ENCODE peak calls at places on chromosomes 12 and 14, in nine cellular contexts. U, T, L, V, D, W, H, C and A are unnamed samples.

GRCh38 chr14:83706555-83706954 is 1823.4 kb upstream of the FLRT2 start:
- DNase-seq in U (no peak), T (no peak), L (no peak), V (no peak), D (peak; percentile 75), W (no peak), H (no peak), C (no peak), A (no peak)

GRCh38 chr14:38350102-38350501 is 94.2 kb upstream of the CLEC14A start:
- DNase-seq in U (no peak), T (no peak), L (no peak), V (no peak), D (no peak), W (no peak), H (no peak), C (no peak), A (no peak)

GRCh38 chr14:32709072-32709471 is 229.6 kb upstream of the NPAS3 start:
- DNase-seq in U (peak; percentile 93), T (no peak), L (no peak), V (no peak), D (no peak), W (peak; percentile 32), H (no peak), C (peak; percentile 94), A (no peak)

GRCh38 chr14:54709444-54709843 is 142.5 kb downstream of the SAMD4A start:
- DNase-seq in U (no peak), T (no peak), L (no peak), V (no peak), D (no peak), W (no peak), H (no peak), C (no peak), A (no peak)

GRCh38 chr14:100891501-100892445 is 11.7 kb downstream of the RTL1 start:
- DNase-seq in U (no peak), T (no peak), L (no peak), V (no peak), D (no peak), W (no peak), H (peak; percentile 20), C (no peak), A (peak; percentile 6)

GRCh38 chr12:89960011-89960507 is 251.4 kb upstream of the ATP2B1 start:
- DNase-seq in U (peak; percentile 58), T (peak; percentile 18), L (peak; percentile 36), V (no peak), D (no peak), W (no peak), H (no peak), C (no peak), A (no peak)

GRCh38 chr12:117342247-117342646 is 19.2 kb downstream of the NOS1 start:
- DNase-seq in U (no peak), T (no peak), L (no peak), V (no peak), D (no peak), W (no peak), H (no peak), C (no peak), A (no peak)

GRCh38 chr12:68086019-68086603 is 73.4 kb downstream of the IFNG start:
- DNase-seq in U (no peak), T (no peak), L (no peak), V (no peak), D (no peak), W (no peak), H (no peak), C (no peak), A (no peak)

GRCh38 chr12:98757455-98757854 is 112.4 kb downstream of the APAF1 start:
- DNase-seq in U (no peak), T (no peak), L (no peak), V (no peak), D (no peak), W (no peak), H (no peak), C (no peak), A (no peak)

GRCh38 chr14:59337151-59337611 is 128.0 kb downstream of the GPR135 start:
- DNase-seq in U (peak; percentile 63), T (no peak), L (no peak), V (no peak), D (no peak), W (peak; percentile 74), H (peak; percentile 29), C (peak; percentile 83), A (no peak)

GRCh38 chr12:10068634-10069033 is 30.2 kb downstream of the CLEC1A start:
- DNase-seq in U (no peak), T (no peak), L (no peak), V (no peak), D (no peak), W (no peak), H (no peak), C (no peak), A (no peak)

GRCh38 chr12:8828514-8829127 is 6.2 kb downstream of the A2ML1 start:
- DNase-seq in U (no peak), T (no peak), L (no peak), V (no peak), D (peak; percentile 73), W (no peak), H (no peak), C (no peak), A (no peak)

GRCh38 chr12:69642531-69642930 is 31.8 kb upstream of the LRRC10 start:
- DNase-seq in U (no peak), T (no peak), L (no peak), V (no peak), D (no peak), W (no peak), H (no peak), C (no peak), A (no peak)

GRCh38 chr12:132610051-132610759 is at the start of gene LRCOL1:
- DNase-seq in U (peak; percentile 92), T (no peak), L (no peak), V (no peak), D (peak; percentile 67), W (no peak), H (no peak), C (peak; percentile 70), A (no peak)

GRCh38 chr12:78929075-78929418 is 64.5 kb downstream of the SYT1 start:
- DNase-seq in U (no peak), T (no peak), L (no peak), V (no peak), D (no peak), W (no peak), H (no peak), C (no peak), A (no peak)

GRCh38 chr12:13170892-13171490 is 25.5 kb upstream of the EMP1 start:
- DNase-seq in U (peak; percentile 72), T (no peak), L (no peak), V (no peak), D (no peak), W (no peak), H (no peak), C (peak; percentile 41), A (no peak)

GRCh38 chr12:13175499-13175898 is 21.0 kb upstream of the EMP1 start:
- DNase-seq in U (peak; percentile 81), T (peak; percentile 91), L (no peak), V (no peak), D (no peak), W (no peak), H (no peak), C (peak; percentile 71), A (no peak)

GRCh38 chr12:13173012-13173441 is 23.5 kb upstream of the EMP1 start:
- DNase-seq in U (peak; percentile 96), T (no peak), L (peak; percentile 16), V (no peak), D (no peak), W (no peak), H (no peak), C (peak; percentile 89), A (no peak)

GRCh38 chr12:13171921-13172859 is 24.3 kb upstream of the EMP1 start:
- DNase-seq in U (peak; percentile 65), T (peak; percentile 78), L (peak; percentile 16), V (no peak), D (peak; percentile 90), W (no peak), H (no peak), C (peak; percentile 71), A (no peak)

DNA sequence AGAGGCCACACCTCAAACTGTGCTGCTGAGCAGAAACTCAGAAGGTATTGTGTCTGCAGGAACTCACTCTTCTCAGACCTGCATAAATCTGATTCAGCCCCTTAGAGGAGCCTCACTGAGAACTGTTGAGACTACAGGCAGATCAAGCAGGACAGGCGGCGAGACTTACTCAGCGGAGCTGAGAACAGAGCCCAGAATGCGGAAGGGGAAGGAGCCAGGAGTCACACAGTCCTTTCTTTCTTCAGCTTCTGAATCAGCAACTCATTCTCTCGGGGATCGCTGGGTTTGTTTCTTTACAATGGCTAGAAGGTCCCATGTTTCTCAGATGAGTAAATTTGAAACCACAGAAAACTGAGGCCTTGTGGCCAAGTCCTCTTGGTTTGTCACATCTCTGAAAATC is 23.0 kb upstream of the EMP1 start:
- DNase-seq in U (peak; percentile 98), T (peak; percentile 71), L (peak; percentile 29), V (peak; percentile 32), D (peak; percentile 76), W (peak; percentile 85), H (peak; percentile 39), C (peak; percentile 92), A (no peak)
- TF ChIP-seq CTCF in U (no peak), T (no peak), L (no peak), V (no peak), D (no peak), W (no peak), H (no peak), C (no peak), A (no peak)

GRCh38 chr12:73625226-73625625 is 912.4 kb upstream of the ATXN7L3B start:
- DNase-seq in U (no peak), T (no peak), L (no peak), V (no peak), D (no peak), W (no peak), H (no peak), C (no peak), A (no peak)
- TF ChIP-seq CTCF in U (no peak), T (no peak), L (no peak), V (no peak), D (no peak), W (no peak), H (no peak), C (no peak), A (no peak)

DNA sequence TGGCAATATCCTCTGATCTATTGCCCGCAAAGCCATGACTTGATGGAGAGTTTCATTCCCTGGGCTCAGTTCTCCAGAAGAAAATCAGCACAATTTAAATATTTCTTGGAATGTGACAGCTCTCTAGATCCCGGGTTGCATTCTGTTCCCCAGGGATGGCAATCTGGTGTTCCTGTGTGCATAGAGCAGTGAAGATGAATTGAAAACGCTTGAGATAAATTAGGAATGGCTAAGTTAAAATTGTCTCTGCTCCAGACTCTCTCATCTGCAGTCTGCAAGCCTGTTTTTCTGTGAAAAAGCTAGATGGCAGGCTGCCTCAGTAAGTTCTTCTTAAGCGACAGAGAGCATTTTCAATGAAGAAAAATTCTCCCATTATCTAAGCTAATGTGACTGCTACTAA is 582.5 kb upstream of the MGAT4C start:
- DNase-seq in U (no peak), T (no peak), L (no peak), V (no peak), D (peak; percentile 53), W (peak; percentile 20), H (no peak), C (peak; percentile 38), A (no peak)
- TF ChIP-seq CTCF in U (no peak), T (no peak), L (no peak), V (no peak), D (no peak), W (no peak), H (no peak), C (peak; percentile 21), A (no peak)

DNA sequence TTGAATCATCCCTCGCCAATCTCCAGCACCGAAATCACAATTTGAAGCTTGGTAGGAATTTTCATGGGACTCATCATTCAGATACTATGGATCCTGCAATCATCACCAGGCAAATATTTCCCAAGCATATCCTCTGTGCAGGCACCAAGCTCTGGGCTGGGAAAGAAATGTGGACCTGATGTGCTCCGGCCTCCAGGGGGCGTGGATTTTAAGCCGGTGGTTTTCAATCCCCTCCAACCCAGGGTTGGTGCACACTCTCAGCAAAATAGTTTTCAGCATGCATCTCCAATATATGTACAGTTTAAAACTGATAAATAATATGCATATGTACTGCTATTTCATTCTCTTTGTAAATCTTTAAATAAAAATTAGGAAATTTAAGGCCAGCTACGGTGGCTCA is 98.9 kb downstream of the RBM19 start:
- DNase-seq in U (peak; percentile 2), T (peak; percentile 7), L (no peak), V (no peak), D (peak; percentile 86), W (no peak), H (no peak), C (no peak), A (no peak)
- TF ChIP-seq CTCF in U (peak; percentile 27), T (no peak), L (no peak), V (no peak), D (peak; percentile 85), W (no peak), H (no peak), C (peak; percentile 32), A (peak; percentile 60)